ENCODE peak calls at places on chromosome 17, in eight cellular contexts. J is cardiac fibroblast; L is breast epithelium; X is AG09309; T is neural progenitor cell; N is CD8-positive, alpha-beta T cell; Z is AG10803; O is fibroblast of lung. Y is an unnamed sample.

GRCh38 chr17:72538443-72538842 is 417.6 kb downstream of the SOX9 start:
- DNase-seq in X (no peak), O (no peak), N (no peak), J (no peak), T (no peak), L (no peak), Z (no peak), Y (no peak)

GRCh38 chr17:50927287-50927686 is 61.1 kb upstream of the TOB1 start:
- DNase-seq in X (no peak), J (no peak), Z (no peak), N (no peak), T (no peak), L (no peak), O (no peak), Y (no peak)

GRCh38 chr17:45575126-45575885 is 84.8 kb upstream of the PLEKHM1 start:
- DNase-seq in Z (no peak), O (no peak), T (no peak), X (no peak), N (no peak), J (no peak), L (no peak), Y (no peak)

GRCh38 chr17:14464741-14465140 is 163.9 kb downstream of the HS3ST3B1 start:
- DNase-seq in J (peak), X (peak), Z (peak), L (no peak), O (peak), T (no peak), N (no peak), Y (peak)

GRCh38 chr17:68603663-68604062 is 2.5 kb upstream of the FAM20A start:
- DNase-seq in N (no peak), Z (no peak), J (no peak), X (no peak), L (no peak), T (no peak), O (no peak), Y (no peak)

GRCh38 chr17:50817142-50817751 is 18.1 kb upstream of the WFIKKN2 start:
- DNase-seq in L (no peak), O (peak), J (peak), Z (no peak), T (peak), N (peak), X (no peak), Y (no peak)

GRCh38 chr17:63696381-63696961 is 3.5 kb downstream of the LIMD2 start:
- DNase-seq in Z (peak), J (peak), N (peak), T (peak), X (no peak), O (peak), L (no peak), Y (peak)

GRCh38 chr17:30821751-30822723 is 2.5 kb downstream of the CRLF3 start:
- DNase-seq in T (no peak), O (no peak), X (no peak), N (no peak), L (no peak), Z (peak), J (no peak), Y (no peak)

GRCh38 chr17:3007651-3008121 is 55.7 kb downstream of the OR1D5 start:
- DNase-seq in N (no peak), L (no peak), J (no peak), T (no peak), X (no peak), Z (no peak), O (no peak), Y (no peak)

GRCh38 chr17:39553326-39553945 is 54.3 kb downstream of the NEUROD2 start:
- DNase-seq in N (no peak), X (peak), T (no peak), Z (peak), J (peak), O (peak), L (no peak), Y (peak)

GRCh38 chr17:66677201-66677981 is 157.5 kb upstream of the CACNG5 start:
- DNase-seq in X (peak), T (no peak), N (no peak), L (no peak), J (peak), Z (peak), O (peak), Y (peak)

GRCh38 chr17:29848737-29849136 is 81.3 kb downstream of the SSH2 start:
- DNase-seq in N (no peak), O (no peak), J (peak), X (no peak), Z (no peak), T (no peak), L (no peak), Y (no peak)

GRCh38 chr17:45129940-45130639 is 2.2 kb downstream of the PLCD3 start:
- DNase-seq in T (no peak), Z (no peak), O (no peak), N (no peak), X (no peak), L (no peak), J (no peak), Y (no peak)

GRCh38 chr17:58205936-58206335 is 13.1 kb downstream of the MKS1 start:
- DNase-seq in L (no peak), T (no peak), Z (no peak), X (no peak), N (no peak), J (no peak), O (no peak), Y (no peak)

GRCh38 chr17:21252875-21253645 is at the start of gene NATD1:
- DNase-seq in N (peak), O (peak), X (no peak), J (peak), L (peak), T (peak), Z (peak), Y (peak)

GRCh38 chr17:26765860-26766709 is 527.8 kb upstream of the WSB1 start:
- DNase-seq in Z (no peak), N (no peak), L (no peak), T (no peak), O (no peak), X (no peak), J (no peak), Y (no peak)

GRCh38 chr17:79832211-79833109 is 6.8 kb downstream of the CBX4 start:
- DNase-seq in L (no peak), O (no peak), Z (no peak), T (peak), J (no peak), X (no peak), N (no peak), Y (no peak)
- H3K4me3 ChIP-seq in L (peak), O (no peak), Z (no peak), T (peak), J (no peak), X (no peak), N (no peak), Y (no peak)

GRCh38 chr17:77451271-77451893 is 310.6 kb downstream of the SEC14L1 start:
- DNase-seq in X (no peak), J (peak), L (peak), N (peak), T (peak), O (peak), Z (peak), Y (peak)

GRCh38 chr17:77453613-77454559 is 313.1 kb downstream of the SEC14L1 start:
- DNase-seq in N (peak), Z (no peak), X (no peak), O (no peak), T (no peak), J (no peak), L (peak), Y (no peak)

GRCh38 chr17:77449908-77450741 is 309.4 kb downstream of the SEC14L1 start:
- DNase-seq in Z (peak), N (peak), T (peak), X (no peak), L (no peak), J (peak), O (peak), Y (peak)

GRCh38 chr17:77450742-77451270 is 310.0 kb downstream of the SEC14L1 start:
- DNase-seq in L (no peak), J (no peak), T (no peak), O (no peak), N (no peak), Z (no peak), X (no peak), Y (no peak)

DNA sequence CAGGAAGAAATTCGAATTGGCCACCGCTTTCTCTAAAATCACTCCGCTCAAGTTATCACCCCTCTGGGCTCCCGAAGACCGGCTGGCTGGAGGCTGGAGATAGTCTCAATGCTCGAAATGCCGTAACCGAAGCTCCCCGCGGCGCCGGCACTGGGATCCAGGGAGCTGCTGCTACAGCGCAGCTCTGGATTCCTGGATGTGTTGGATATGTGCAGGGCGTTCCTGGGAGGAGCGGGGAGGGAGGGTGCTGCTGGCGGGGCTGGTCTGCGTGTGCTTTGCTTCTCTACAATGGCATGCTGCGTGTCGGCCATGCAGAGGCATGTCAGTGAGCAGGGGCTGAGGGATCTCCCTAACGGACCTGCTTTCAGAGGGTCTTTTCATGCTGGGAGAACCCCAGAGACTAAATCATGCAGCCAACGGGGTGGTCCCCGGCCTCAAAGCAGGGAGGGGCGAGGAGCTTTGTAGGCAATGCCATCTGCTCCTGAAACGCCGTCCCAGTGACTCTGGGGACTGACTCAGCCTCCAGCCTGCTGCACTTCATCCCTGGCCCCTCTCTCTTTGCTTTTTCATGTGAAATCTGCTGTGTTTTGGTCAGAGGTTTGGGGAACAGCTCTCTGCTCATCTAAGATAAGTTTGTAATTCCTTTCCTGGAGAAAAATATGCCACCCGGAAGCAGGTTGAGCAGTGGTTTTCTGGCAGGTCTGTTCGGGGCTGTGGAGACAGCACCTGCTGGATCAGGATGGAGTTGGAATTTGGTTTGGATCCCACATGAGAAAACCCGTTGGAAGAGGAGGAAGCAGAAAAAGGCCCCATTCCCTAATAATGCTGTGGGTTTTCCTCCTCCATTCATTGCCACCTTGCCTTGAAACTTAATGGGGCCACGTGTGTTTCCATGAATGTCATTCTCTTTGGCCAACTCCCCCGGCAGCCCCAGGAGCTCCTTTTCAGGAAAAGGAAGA is 311.4 kb downstream of the SEC14L1 start:
- DNase-seq in N (no peak), T (peak), L (peak), O (peak), X (no peak), Z (peak), J (peak), Y (peak)
- TF ChIP-seq CTCF in N (no peak), T (no peak), L (no peak), O (no peak), X (no peak), Z (no peak), J (no peak), Y (no peak)

DNA sequence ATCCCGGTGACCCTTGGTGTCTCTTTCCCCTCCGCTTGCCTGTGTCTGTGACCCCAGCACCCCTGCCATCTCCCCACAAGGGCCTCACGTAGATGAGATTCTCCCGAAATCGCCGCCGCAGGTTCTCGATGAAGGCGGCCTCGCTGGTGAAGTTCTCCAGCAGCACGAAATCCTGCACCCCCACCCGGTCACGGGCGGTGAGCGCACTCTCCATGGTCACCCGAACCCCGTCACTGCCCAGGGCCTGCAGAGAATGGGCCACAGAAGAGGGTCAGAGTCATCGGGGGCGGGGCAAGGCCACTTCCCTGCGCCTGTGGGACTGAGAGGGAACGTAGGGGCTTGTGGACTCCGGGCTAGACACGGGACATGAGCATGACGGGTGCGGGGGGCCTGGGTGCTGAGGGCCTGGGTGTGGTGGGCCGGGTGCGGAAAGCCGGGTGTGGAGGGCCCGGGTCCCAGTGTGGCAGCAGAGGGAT is 8.4 kb downstream of the MYO1C start:
- DNase-seq in Z (no peak), X (no peak), N (no peak), O (no peak), L (no peak), T (no peak), J (no peak), Y (no peak)
- H3K4me3 ChIP-seq in Z (peak), X (no peak), N (no peak), O (no peak), L (no peak), T (no peak), J (no peak), Y (peak)

DNA sequence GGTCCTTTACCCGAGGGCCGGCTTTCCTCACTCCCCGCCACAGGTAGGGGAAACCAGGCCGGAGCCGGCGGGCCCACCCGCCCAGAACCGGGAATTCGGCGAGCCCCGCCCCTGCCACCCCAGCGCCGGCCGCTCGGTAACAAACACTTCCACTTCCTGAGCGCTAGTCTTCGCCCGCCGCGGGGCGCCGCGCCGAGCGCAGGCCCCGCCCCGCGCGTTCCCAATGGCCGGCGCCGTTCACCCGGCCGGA is 224 bp upstream of the NHERF1 start:
- DNase-seq in Z (no peak), X (no peak), O (no peak), N (no peak), T (no peak), L (no peak), J (no peak), Y (no peak)
- TF ChIP-seq CTCF in Z (no peak), X (no peak), O (no peak), N (no peak), T (no peak), L (peak), J (no peak), Y (no peak)

GRCh38 chr17:80474933-80475915 is 1.2 kb downstream of the NPTX1 start:
- DNase-seq in L (no peak), J (no peak), T (peak), Z (no peak), N (no peak), O (no peak), X (no peak), Y (no peak)

GRCh38 chr17:80471922-80472321 is 4.5 kb downstream of the NPTX1 start:
- DNase-seq in N (peak), X (no peak), T (no peak), Z (no peak), L (no peak), J (no peak), O (no peak), Y (no peak)

GRCh38 chr17:80474231-80474932 is 2.0 kb downstream of the NPTX1 start:
- DNase-seq in X (no peak), T (peak), O (peak), Z (peak), J (peak), N (no peak), L (no peak), Y (no peak)

GRCh38 chr17:80473701-80474100 is 2.7 kb downstream of the NPTX1 start:
- DNase-seq in O (no peak), J (no peak), L (no peak), X (no peak), N (no peak), Z (no peak), T (no peak), Y (no peak)

DNA sequence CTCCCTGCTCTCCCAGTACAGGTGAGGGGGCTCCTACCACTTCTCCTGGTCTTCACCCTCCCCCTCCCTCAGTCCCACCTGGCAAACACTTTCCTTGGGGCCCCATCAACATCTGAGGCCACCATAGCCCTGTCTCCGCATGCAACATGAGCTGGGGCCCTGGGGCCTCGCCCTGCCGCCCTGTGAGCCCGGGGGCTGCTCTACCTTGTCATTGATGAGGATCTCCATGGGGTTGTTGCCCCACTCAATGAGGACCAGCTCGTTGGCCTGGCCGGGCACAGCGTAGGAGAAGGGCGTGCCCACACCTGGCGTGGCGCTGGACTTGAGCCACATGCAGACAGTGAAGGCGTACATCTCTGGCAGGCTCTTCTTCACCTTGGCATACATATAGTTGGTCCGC is 3.4 kb downstream of the NPTX1 start:
- DNase-seq in O (no peak), X (no peak), J (no peak), Z (no peak), T (no peak), N (no peak), L (no peak), Y (no peak)
- H3K4me3 ChIP-seq in O (no peak), X (no peak), J (no peak), Z (no peak), T (no peak), N (no peak), L (no peak), Y (no peak)

DNA sequence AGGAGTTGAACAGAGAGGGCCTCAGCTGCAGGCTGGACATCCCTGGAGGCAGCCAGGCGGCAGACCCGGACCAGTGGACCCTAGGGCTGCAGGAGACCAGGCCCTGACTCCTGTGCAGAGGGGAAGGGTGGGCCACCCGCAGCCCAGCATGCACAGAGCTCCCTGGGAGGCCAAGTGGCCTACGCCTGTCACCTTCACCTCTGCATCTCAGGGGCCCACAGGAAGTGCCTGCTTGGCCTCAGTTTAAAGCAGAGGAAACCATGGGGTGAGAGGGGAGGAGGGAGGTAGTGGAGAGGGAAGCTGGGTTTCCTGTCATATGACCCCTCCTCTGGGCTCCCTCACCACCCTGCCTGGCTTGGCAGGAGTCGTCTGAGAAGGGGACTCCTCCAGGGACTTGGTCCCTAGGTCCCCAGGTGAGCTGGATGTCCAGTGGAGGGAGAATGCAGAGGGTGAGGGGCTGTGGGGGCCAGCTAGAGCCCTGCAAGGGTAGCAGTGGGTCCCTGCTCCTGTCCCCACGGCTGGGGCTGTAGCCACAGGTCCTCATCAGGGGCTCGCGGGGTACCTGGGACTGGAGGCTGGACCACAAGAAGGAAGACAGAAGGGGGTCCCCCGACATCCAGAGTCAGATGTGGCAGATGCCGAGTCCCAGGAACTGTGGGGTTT is at the start of gene TMC8:
- DNase-seq in J (no peak), L (no peak), N (peak), X (no peak), T (no peak), O (no peak), Z (no peak), Y (no peak)
- TF ChIP-seq CTCF in J (no peak), L (no peak), N (no peak), X (no peak), T (no peak), O (no peak), Z (no peak), Y (no peak)

DNA sequence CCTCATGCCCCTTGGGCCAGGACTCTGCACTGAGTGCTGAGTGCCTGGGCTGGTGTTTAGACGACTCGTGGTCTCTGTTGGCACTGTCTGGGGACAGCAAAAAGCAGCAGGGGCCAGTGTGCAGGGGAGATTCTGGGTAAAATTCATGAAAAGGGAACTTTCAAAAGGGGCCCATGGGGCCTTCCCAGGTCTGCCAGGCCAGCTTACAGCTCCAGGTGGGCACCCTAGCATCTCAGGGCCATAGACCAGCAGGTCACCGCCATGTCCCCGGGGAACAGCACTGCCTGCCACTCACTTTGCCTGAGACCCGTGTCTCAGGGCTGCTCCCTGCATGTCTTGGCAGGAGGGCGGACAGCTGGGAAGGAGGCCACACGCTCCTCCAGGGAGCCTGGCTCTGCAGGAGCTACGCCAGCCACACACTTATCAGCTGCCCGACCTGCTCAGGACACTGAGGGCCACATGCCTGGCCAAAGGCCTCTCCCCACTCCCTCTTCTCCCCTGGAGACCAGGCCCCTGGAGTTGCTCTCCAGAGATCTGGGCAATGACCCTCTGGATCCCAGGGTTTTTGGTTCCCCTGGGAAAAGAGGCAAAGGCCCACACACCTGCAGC is 8.8 kb upstream of the FASN start:
- DNase-seq in X (no peak), T (no peak), Z (no peak), L (no peak), J (no peak), N (no peak), O (no peak), Y (no peak)
- H3K4me3 ChIP-seq in X (no peak), T (no peak), Z (no peak), L (peak), J (no peak), N (peak), O (no peak), Y (no peak)

GRCh38 chr17:16888413-16889087 is 83.4 kb downstream of the TNFRSF13B start:
- DNase-seq in O (no peak), X (no peak), Z (no peak), N (no peak), T (no peak), J (no peak), L (no peak), Y (peak)

GRCh38 chr17:16887523-16888095 is 84.3 kb downstream of the TNFRSF13B start:
- DNase-seq in O (no peak), N (no peak), X (no peak), J (no peak), L (no peak), Z (no peak), T (no peak), Y (no peak)

GRCh38 chr17:16889088-16889465 is 82.8 kb downstream of the TNFRSF13B start:
- DNase-seq in O (no peak), X (no peak), Z (no peak), J (no peak), T (no peak), L (no peak), N (no peak), Y (no peak)

GRCh38 chr17:16882243-16882925 is 89.5 kb downstream of the TNFRSF13B start:
- DNase-seq in J (no peak), T (no peak), N (no peak), Z (no peak), O (no peak), X (no peak), L (no peak), Y (no peak)

GRCh38 chr17:16886655-16887322 is 85.1 kb downstream of the TNFRSF13B start:
- DNase-seq in J (no peak), L (no peak), N (no peak), X (no peak), Z (peak), T (no peak), O (no peak), Y (no peak)
- TF ChIP-seq CTCF in J (no peak), L (no peak), N (no peak), X (no peak), Z (no peak), T (no peak), O (no peak), Y (no peak)

GRCh38 chr17:41548844-41549595 is 20.9 kb upstream of the KRT19 start:
- DNase-seq in X (peak), Z (peak), L (peak), J (peak), O (peak), T (peak), N (peak), Y (peak)
- H3K4me3 ChIP-seq in X (no peak), Z (no peak), L (peak), J (no peak), O (no peak), T (no peak), N (peak), Y (no peak)

GRCh38 chr17:56997313-56997712 is 19.4 kb downstream of the SCPEP1 start:
- DNase-seq in N (no peak), L (no peak), Z (no peak), X (no peak), O (no peak), J (no peak), T (no peak), Y (no peak)
- TF ChIP-seq CTCF in N (no peak), L (no peak), Z (no peak), X (no peak), O (no peak), J (no peak), T (no peak), Y (no peak)